ENCODE peak calls at places on chromosomes 13 and 19, in nine cellular contexts. K is GM20000; M is astrocyte of the cerebellum; V is thyroid gland; Z is GM13977; F is brain microvascular endothelial cell; G is CD4-positive, alpha-beta T cell; P is epithelial cell of esophagus; D is right lobe of liver. L is an unnamed sample.

GRCh38 chr13:77519808-77520207 is 15.7 kb upstream of the SCEL start:
- DNase-seq in K (no peak), M (no peak), V (no peak), Z (no peak), F (no peak), G (no peak), P (peak; percentile 41), D (no peak), L (no peak)

GRCh38 chr19:6740589-6741348 is 1.3 kb downstream of the TRIP10 start:
- DNase-seq in K (peak; percentile 70), M (no peak), V (peak; percentile 59), Z (no peak), F (no peak), G (no peak), P (peak; percentile 54), D (no peak), L (peak; percentile 37)

GRCh38 chr19:46717034-46717715 is at the start of gene PRKD2:
- DNase-seq in K (peak; percentile 97), M (peak; percentile 35), V (peak; percentile 87), Z (peak; percentile 97), F (peak; percentile 70), G (peak; percentile 73), P (peak; percentile 79), D (peak; percentile 93), L (peak; percentile 92)

GRCh38 chr19:29962777-29963176 is 20.7 kb downstream of the URI1 start:
- DNase-seq in K (no peak), M (no peak), V (no peak), Z (no peak), F (no peak), G (no peak), P (no peak), D (no peak), L (no peak)

GRCh38 chr13:48497669-48498068 is 35.2 kb downstream of the RCBTB2 start:
- DNase-seq in K (no peak), M (no peak), V (no peak), Z (no peak), F (no peak), G (no peak), P (no peak), D (no peak), L (no peak)

GRCh38 chr19:45767410-45767880 is 1.6 kb downstream of the SIX5 start:
- DNase-seq in K (peak; percentile 43), M (peak; percentile 34), V (peak; percentile 78), Z (no peak), F (peak; percentile 79), G (no peak), P (peak; percentile 83), D (peak; percentile 79), L (peak; percentile 59)

GRCh38 chr19:6061420-6062130 is 48.7 kb downstream of the RFX2 start:
- DNase-seq in K (no peak), M (no peak), V (no peak), Z (no peak), F (no peak), G (no peak), P (no peak), D (peak; percentile 23), L (no peak)

GRCh38 chr13:106468948-106469590 is 66.4 kb downstream of the EFNB2 start:
- DNase-seq in K (no peak), M (no peak), V (no peak), Z (no peak), F (no peak), G (no peak), P (no peak), D (no peak), L (no peak)

GRCh38 chr19:3340340-3340739 is 26.0 kb upstream of the NFIC start:
- DNase-seq in K (no peak), M (no peak), V (peak; percentile 84), Z (no peak), F (no peak), G (no peak), P (no peak), D (no peak), L (no peak)

GRCh38 chr13:92802776-92803175 is 423.8 kb upstream of the GPC6 start:
- DNase-seq in K (no peak), M (no peak), V (no peak), Z (no peak), F (no peak), G (no peak), P (no peak), D (no peak), L (no peak)

GRCh38 chr19:20325151-20325550 is 158.1 kb downstream of the ZNF486 start:
- DNase-seq in K (no peak), M (no peak), V (no peak), Z (no peak), F (no peak), G (no peak), P (no peak), D (no peak), L (no peak)

GRCh38 chr19:37362733-37363132 is 8.2 kb upstream of the ZNF527 start:
- DNase-seq in K (no peak), M (no peak), V (peak; percentile 90), Z (no peak), F (no peak), G (no peak), P (peak; percentile 24), D (no peak), L (no peak)
- TF ChIP-seq CTCF in K (no peak), M (peak; percentile 9), V (peak; percentile 52), Z (no peak), F (peak; percentile 34), G (no peak), P (no peak), D (no peak), L (peak; percentile 15)

GRCh38 chr13:78753457-78753856 is 94.5 kb upstream of the OBI1 start:
- DNase-seq in K (no peak), M (no peak), V (no peak), Z (no peak), F (no peak), G (no peak), P (no peak), D (no peak), L (no peak)

GRCh38 chr13:78762825-78763224 is 103.9 kb upstream of the OBI1 start:
- DNase-seq in K (no peak), M (no peak), V (no peak), Z (no peak), F (no peak), G (no peak), P (peak; percentile 10), D (no peak), L (no peak)

GRCh38 chr13:78759704-78760103 is 100.7 kb upstream of the OBI1 start:
- DNase-seq in K (no peak), M (no peak), V (no peak), Z (no peak), F (no peak), G (no peak), P (no peak), D (no peak), L (no peak)

DNA sequence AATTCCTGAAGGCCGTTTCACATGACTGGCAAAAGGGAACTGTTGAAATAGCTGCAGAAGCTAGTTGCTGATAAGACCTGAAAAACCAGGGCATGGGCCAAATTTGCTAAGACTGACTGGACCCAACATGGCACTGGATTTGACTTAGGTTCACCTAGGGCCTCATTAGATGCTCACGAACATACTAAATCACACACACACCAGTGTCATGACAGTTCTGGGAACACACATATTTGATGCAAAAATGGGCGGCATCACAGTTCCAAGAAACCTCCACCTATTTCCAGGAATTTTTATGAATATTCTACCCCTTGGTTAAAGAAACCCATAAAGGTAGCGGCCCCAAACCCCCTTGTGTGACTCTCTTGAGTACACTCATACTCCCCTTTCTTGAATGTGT is 99.6 kb upstream of the OBI1 start:
- DNase-seq in K (no peak), M (no peak), V (no peak), Z (no peak), F (no peak), G (no peak), P (no peak), D (no peak), L (no peak)
- TF ChIP-seq CTCF in K (no peak), M (no peak), V (no peak), Z (no peak), F (no peak), G (no peak), P (no peak), D (no peak), L (no peak)

GRCh38 chr13:52665325-52665724 is 12.7 kb downstream of the SUGT1 start:
- DNase-seq in K (peak; percentile 13), M (peak; percentile 5), V (no peak), Z (no peak), F (no peak), G (no peak), P (peak; percentile 56), D (no peak), L (no peak)
- TF ChIP-seq CTCF in K (no peak), M (peak; percentile 38), V (no peak), Z (peak; percentile 33), F (peak; percentile 33), G (peak; percentile 61), P (peak; percentile 54), D (peak; percentile 34), L (peak; percentile 68)

DNA sequence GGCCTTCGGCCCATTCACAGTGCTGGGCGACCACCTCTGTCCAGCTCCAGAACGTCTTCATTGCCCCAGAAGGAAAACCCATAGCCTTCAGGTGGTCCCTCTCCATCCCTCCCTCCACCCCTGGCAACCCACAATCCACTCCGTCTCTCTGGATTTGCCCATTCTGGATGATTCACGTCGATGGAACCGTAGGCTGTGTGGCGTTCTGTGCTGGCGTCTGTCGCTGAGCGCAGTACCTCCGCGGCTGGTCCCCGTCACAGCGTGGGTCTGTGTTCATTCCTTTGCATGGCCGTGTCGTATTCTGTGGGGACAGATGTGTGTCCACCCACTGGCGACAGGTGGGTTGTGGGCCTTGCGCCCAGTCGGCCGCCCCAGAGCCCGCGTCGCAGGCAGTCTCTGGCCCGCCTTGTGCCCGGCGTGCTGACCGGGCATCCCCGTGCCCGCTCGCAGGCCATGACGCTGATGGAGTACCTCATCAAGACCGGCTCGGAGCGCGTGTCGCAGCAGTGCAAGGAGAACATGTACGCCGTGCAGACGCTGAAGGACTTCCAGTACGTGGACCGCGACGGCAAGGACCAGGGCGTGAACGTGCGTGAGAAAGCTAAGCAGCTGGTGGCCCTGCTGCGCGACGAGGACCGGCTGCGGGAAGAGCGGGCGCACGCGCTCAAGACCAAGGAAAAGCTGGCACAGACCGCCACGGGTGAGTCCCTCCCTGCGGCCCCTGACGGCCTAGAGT is 10.1 kb downstream of the EPN1 start:
- DNase-seq in K (no peak), M (no peak), V (no peak), Z (no peak), F (no peak), G (no peak), P (no peak), D (no peak), L (no peak)
- TF ChIP-seq CTCF in K (no peak), M (no peak), V (no peak), Z (no peak), F (no peak), G (no peak), P (no peak), D (no peak), L (no peak)

GRCh38 chr19:58475714-58476497 is at the start of gene ZNF446:
- DNase-seq in K (peak; percentile 97), M (peak; percentile 89), V (peak; percentile 98), Z (peak; percentile 97), F (peak; percentile 97), G (peak; percentile 91), P (peak; percentile 98), D (peak; percentile 97), L (peak; percentile 92)
- TF ChIP-seq CTCF in K (no peak), M (no peak), V (no peak), Z (no peak), F (no peak), G (no peak), P (no peak), D (no peak), L (no peak)